ENCODE peak calls at places on chromosome 16, in five cellular contexts. One of them, this sample, is unnamed.

GRCh38 chr16:19840524-19841110 is 44.0 kb downstream of the GPRC5B start:
- DNase-seq in K562: no peak
- DNase-seq in GM12878: no peak
- DNase-seq in HepG2: no peak
- DNase-seq in A549: no peak
- DNase-seq in this sample: no peak

GRCh38 chr16:56258508-56259424 is 67.5 kb downstream of the GNAO1 start:
- DNase-seq in HepG2: peak
- DNase-seq in GM12878: no peak
- DNase-seq in A549: no peak
- DNase-seq in K562: no peak
- DNase-seq in this sample: no peak

GRCh38 chr16:1538804-1539520 is 5.5 kb downstream of the TMEM204 start:
- DNase-seq in K562: no peak
- DNase-seq in HepG2: no peak
- DNase-seq in GM12878: no peak
- DNase-seq in A549: no peak
- DNase-seq in this sample: peak

GRCh38 chr16:14004719-14005315 is 66.3 kb upstream of the MRTFB start:
- DNase-seq in K562: no peak
- DNase-seq in GM12878: no peak
- DNase-seq in A549: no peak
- DNase-seq in HepG2: no peak
- DNase-seq in this sample: no peak

GRCh38 chr16:49407873-49408565 is 34.4 kb downstream of the C16orf78 start:
- DNase-seq in GM12878: peak
- DNase-seq in A549: peak
- DNase-seq in HepG2: peak
- DNase-seq in K562: peak
- DNase-seq in this sample: peak

GRCh38 chr16:1300664-1301476 is 8.6 kb upstream of the UBE2I start:
- DNase-seq in HepG2: peak
- DNase-seq in A549: peak
- DNase-seq in GM12878: no peak
- DNase-seq in K562: peak
- DNase-seq in this sample: peak

GRCh38 chr16:24681793-24682192 is 47.7 kb upstream of the TNRC6A start:
- DNase-seq in HepG2: peak
- DNase-seq in GM12878: no peak
- DNase-seq in K562: no peak
- DNase-seq in A549: no peak
- DNase-seq in this sample: no peak

GRCh38 chr16:49832177-49832576 is 23.7 kb downstream of the ZNF423 start:
- DNase-seq in A549: no peak
- DNase-seq in GM12878: no peak
- DNase-seq in K562: no peak
- DNase-seq in HepG2: no peak
- DNase-seq in this sample: no peak

GRCh38 chr16:30786936-30787612 is at the start of gene ZNF629:
- DNase-seq in K562: peak
- DNase-seq in A549: peak
- DNase-seq in GM12878: no peak
- DNase-seq in HepG2: peak
- DNase-seq in this sample: peak

GRCh38 chr16:13902677-13903076 is 17.3 kb upstream of the ERCC4 start:
- DNase-seq in GM12878: no peak
- DNase-seq in A549: no peak
- DNase-seq in HepG2: no peak
- DNase-seq in K562: no peak
- DNase-seq in this sample: no peak

GRCh38 chr16:2774161-2774891 is 2.8 kb downstream of the ELOB start:
- DNase-seq in HepG2: no peak
- DNase-seq in K562: no peak
- DNase-seq in GM12878: no peak
- DNase-seq in A549: no peak
- DNase-seq in this sample: no peak

GRCh38 chr16:59527206-59527997 is 793.3 kb upstream of the GOT2 start:
- DNase-seq in GM12878: no peak
- DNase-seq in A549: peak
- DNase-seq in K562: no peak
- DNase-seq in HepG2: no peak
- DNase-seq in this sample: no peak

GRCh38 chr16:50470687-50471086 is 77.5 kb upstream of the NKD1 start:
- DNase-seq in K562: no peak
- DNase-seq in A549: no peak
- DNase-seq in GM12878: no peak
- DNase-seq in HepG2: no peak
- DNase-seq in this sample: no peak

GRCh38 chr16:22217890-22218730 is 12.0 kb downstream of the EEF2K start:
- DNase-seq in HepG2: no peak
- DNase-seq in K562: peak
- DNase-seq in A549: peak
- DNase-seq in GM12878: peak
- DNase-seq in this sample: peak

GRCh38 chr16:55836158-55836611 is 3.3 kb upstream of the CES1 start:
- DNase-seq in K562: no peak
- DNase-seq in HepG2: peak
- DNase-seq in A549: no peak
- DNase-seq in GM12878: no peak
- DNase-seq in this sample: no peak

GRCh38 chr16:88636488-88637265 is 1.7 kb upstream of the IL17C start:
- DNase-seq in HepG2: no peak
- DNase-seq in A549: no peak
- DNase-seq in K562: no peak
- DNase-seq in GM12878: no peak
- DNase-seq in this sample: no peak

GRCh38 chr16:2341456-2342447 is 1.2 kb upstream of the ABCA3 start:
- DNase-seq in GM12878: no peak
- DNase-seq in HepG2: no peak
- DNase-seq in A549: no peak
- DNase-seq in K562: no peak
- DNase-seq in this sample: peak

GRCh38 chr16:68636064-68636551 is 9.0 kb upstream of the CDH3 start:
- DNase-seq in GM12878: no peak
- DNase-seq in K562: no peak
- DNase-seq in HepG2: no peak
- DNase-seq in A549: no peak
- DNase-seq in this sample: no peak
- TF ChIP-seq JUNB in GM12878: no peak
- TF ChIP-seq JUNB in K562: no peak
- TF ChIP-seq JUNB in HepG2: no peak
- TF ChIP-seq JUNB in A549: no peak
- TF ChIP-seq JUNB in this sample: no peak

DNA sequence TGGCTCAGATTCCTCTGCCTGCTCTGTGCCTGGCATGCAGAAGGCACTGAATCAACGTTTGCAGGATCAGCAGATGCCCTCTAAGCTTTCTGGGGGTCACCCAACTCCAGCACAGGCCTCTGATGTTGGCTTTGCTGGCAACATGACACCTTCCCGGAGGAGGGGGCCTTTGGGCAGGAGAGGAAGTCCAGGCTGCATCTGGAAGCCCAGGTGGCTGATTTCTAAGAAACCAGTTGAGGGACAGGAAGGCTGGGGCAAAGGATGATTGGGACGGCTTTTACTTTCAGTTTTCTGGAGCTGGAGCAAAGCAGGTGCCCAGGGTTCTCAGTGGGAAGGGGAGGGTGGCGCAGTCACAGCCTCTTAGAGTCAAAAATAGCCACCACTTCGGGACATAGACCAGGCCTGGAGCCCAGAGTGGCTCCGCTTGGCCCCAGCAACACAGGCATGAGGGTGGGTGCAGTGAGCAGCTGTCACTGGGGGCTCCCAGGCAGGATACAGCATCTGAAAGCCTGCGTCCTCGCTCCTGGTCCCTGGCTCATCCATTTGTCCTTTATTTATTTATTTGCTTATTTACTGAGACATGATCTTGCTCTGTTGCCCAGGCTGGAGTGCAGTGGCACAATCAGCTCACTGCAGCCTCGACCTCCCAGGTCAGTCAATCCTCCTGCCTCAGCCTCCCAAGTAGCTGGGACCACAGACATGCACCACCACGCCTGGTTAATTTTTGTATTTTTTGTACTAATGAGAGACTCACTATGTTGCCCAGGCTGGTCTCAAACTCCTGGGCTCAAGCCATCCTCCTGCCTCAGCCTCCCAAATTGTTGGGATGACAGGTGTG is 15.1 kb downstream of the SOCS1 start:
- DNase-seq in A549: no peak
- DNase-seq in K562: no peak
- DNase-seq in GM12878: no peak
- DNase-seq in HepG2: no peak
- DNase-seq in this sample: peak
- TF ChIP-seq JUNB in A549: no peak
- TF ChIP-seq JUNB in K562: no peak
- TF ChIP-seq JUNB in GM12878: no peak
- TF ChIP-seq JUNB in HepG2: no peak
- TF ChIP-seq JUNB in this sample: no peak

GRCh38 chr16:26413780-26414179 is 652.9 kb upstream of the C16orf82 start:
- DNase-seq in K562: no peak
- DNase-seq in A549: no peak
- DNase-seq in HepG2: no peak
- DNase-seq in GM12878: no peak
- DNase-seq in this sample: no peak
- TF ChIP-seq JUNB in K562: no peak
- TF ChIP-seq JUNB in A549: no peak
- TF ChIP-seq JUNB in HepG2: no peak
- TF ChIP-seq JUNB in GM12878: no peak
- TF ChIP-seq JUNB in this sample: no peak

GRCh38 chr16:66512589-66513404 is 37.1 kb downstream of the TK2 start:
- DNase-seq in HepG2: peak
- DNase-seq in K562: no peak
- DNase-seq in A549: no peak
- DNase-seq in GM12878: no peak
- DNase-seq in this sample: no peak
- TF ChIP-seq JUNB in HepG2: no peak
- TF ChIP-seq JUNB in K562: no peak
- TF ChIP-seq JUNB in A549: peak
- TF ChIP-seq JUNB in GM12878: no peak
- TF ChIP-seq JUNB in this sample: no peak

DNA sequence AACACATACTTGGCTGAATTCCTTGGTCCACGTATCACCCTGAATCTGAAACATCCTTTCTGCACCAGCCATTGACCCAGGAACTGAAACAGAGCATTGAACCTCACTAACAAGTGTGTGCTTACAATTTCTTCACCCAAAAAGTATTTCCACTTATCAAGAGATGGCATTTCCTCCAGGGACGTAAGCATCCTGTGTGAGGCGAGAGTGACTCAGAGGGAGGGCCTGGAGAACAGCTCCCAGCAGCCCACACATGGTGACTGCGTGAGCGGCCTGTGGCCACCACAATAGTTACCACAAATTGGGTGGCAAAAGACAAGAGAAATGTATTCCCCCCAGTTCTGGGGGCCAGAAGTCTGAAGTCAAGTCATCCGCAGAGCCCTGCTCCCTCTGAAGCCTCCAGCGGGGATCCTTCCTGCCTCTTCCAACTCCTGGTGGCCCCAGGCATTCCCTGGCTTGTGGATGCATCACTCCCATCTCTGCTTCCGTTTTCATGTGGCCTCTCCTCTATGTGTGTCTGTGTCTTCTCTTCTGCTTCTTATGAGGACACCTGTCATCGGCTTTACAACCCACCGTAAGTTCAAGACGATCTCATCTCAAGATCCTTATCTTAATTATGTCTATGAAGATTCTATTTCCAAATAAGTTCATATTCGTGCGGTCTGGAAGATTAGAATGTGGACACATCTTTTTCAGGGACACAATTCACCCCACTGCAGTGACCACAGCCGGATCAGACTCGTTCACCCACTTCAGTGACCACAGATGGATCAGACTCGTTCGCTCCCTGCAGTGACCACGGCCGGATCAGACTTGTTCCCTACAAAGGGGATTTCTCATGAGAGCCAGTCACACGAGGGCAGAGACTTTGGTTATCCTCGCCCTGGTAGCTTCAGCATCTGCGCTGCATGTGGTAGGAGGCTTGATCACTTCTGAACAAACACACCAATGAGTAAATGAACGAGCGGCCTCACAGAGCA is 122.6 kb upstream of the FOXF1 start:
- DNase-seq in A549: peak
- DNase-seq in GM12878: no peak
- DNase-seq in HepG2: no peak
- DNase-seq in K562: peak
- DNase-seq in this sample: no peak
- TF ChIP-seq JUNB in A549: no peak
- TF ChIP-seq JUNB in GM12878: no peak
- TF ChIP-seq JUNB in HepG2: no peak
- TF ChIP-seq JUNB in K562: no peak
- TF ChIP-seq JUNB in this sample: no peak

DNA sequence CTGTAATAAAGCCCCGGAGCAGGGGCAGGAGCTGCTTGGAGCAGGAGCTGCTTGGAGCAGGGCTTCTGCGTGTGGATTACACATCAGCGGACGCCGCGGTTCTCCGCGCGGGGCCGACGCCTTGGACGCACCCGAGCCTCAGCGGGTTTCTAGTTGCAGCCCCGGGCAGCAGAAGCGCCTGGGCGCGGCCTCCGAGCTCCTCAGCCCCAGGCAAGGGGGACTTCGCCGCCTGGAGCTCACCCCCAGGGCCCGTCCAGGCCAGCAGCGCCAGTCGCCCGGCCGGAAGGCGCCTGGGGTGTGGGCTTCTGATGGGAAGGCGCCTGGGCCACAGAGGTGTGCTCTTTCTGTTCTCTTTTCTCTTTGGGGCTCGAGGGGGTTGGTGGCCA is 6.3 kb downstream of the FOXF1 start:
- DNase-seq in GM12878: no peak
- DNase-seq in HepG2: no peak
- DNase-seq in A549: no peak
- DNase-seq in K562: no peak
- DNase-seq in this sample: no peak
- TF ChIP-seq JUNB in GM12878: no peak
- TF ChIP-seq JUNB in HepG2: no peak
- TF ChIP-seq JUNB in A549: no peak
- TF ChIP-seq JUNB in K562: no peak
- TF ChIP-seq JUNB in this sample: no peak

DNA sequence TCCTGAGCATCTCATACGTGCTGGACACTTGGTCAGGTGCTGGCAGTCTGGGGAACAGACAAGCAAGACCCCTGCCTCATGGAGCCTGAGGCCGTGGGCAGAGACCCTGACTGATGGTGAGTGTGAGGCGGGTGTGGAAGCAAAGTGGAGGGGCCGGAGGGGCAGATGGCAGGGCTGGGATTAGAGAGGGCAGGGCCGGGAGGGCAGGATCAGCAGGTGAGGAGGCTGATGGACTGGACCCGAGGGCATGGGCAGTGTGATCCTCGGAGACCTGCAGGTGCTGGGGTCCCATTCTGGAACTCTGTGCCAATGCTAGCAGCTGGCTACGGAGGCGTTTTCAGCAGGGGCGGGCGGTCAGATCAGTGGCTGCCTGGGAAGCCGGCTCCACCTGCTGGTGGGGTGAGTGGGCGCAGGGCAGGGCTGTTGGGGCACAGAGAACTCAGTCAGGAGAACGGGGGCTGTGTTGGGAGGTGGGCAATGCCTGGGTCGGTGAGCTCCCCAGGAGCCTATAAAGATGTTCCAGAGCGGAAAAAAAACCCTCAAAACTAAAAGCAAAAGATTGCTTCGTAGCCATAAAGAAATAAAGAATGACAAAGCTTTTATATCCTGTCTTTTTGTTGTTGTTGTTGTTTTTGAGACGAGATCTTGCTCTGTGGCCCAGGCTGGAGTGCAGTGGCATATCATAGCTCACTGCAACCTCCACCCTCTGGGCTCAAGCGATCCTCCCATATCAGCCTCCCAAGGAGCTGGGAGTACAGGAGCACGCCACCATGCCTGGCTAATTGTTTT is 8.9 kb upstream of the C16orf74 start:
- DNase-seq in A549: peak
- DNase-seq in GM12878: no peak
- DNase-seq in HepG2: no peak
- DNase-seq in K562: peak
- DNase-seq in this sample: peak
- TF ChIP-seq JUNB in A549: no peak
- TF ChIP-seq JUNB in GM12878: no peak
- TF ChIP-seq JUNB in HepG2: no peak
- TF ChIP-seq JUNB in K562: no peak
- TF ChIP-seq JUNB in this sample: no peak